ENCODE peak calls at places on chromosome 18, in seven cellular contexts. One of them, this sample, is unnamed.
A peak's percentile ranks its signal among the peaks of the same experiment; 100 is the strongest.

GRCh38 chr18:478679-479078 is 21.8 kb downstream of the COLEC12 start:
- DNase-seq in hippocampal formation: no peak
- DNase-seq in naive B cell: no peak
- DNase-seq in AG10803: peak; percentile 54
- DNase-seq in NCI-H2171 treated with DMSO at 0.1 percent for 48 hours: no peak
- DNase-seq in fibroblast of pulmonary artery: peak; percentile 90
- DNase-seq in NCI-H460: no peak
- DNase-seq in this sample: peak; percentile 70

GRCh38 chr18:42413870-42414269 is 458.8 kb downstream of the PIK3C3 start:
- DNase-seq in fibroblast of pulmonary artery: peak; percentile 11
- DNase-seq in NCI-H2171 treated with DMSO at 0.1 percent for 48 hours: no peak
- DNase-seq in hippocampal formation: no peak
- DNase-seq in NCI-H460: peak; percentile 1
- DNase-seq in AG10803: no peak
- DNase-seq in naive B cell: no peak
- DNase-seq in this sample: no peak

GRCh38 chr18:45197526-45197970 is 417.7 kb upstream of the SLC14A2 start:
- DNase-seq in NCI-H2171 treated with DMSO at 0.1 percent for 48 hours: no peak
- DNase-seq in hippocampal formation: no peak
- DNase-seq in fibroblast of pulmonary artery: peak; percentile 61
- DNase-seq in naive B cell: no peak
- DNase-seq in NCI-H460: peak; percentile 74
- DNase-seq in AG10803: peak; percentile 50
- DNase-seq in this sample: no peak

GRCh38 chr18:32244863-32245262 is 55.0 kb downstream of the MEP1B start:
- DNase-seq in AG10803: no peak
- DNase-seq in NCI-H460: no peak
- DNase-seq in fibroblast of pulmonary artery: no peak
- DNase-seq in NCI-H2171 treated with DMSO at 0.1 percent for 48 hours: no peak
- DNase-seq in naive B cell: no peak
- DNase-seq in hippocampal formation: no peak
- DNase-seq in this sample: no peak

GRCh38 chr18:10131783-10132381 is 218.1 kb downstream of the VAPA start:
- DNase-seq in NCI-H460: no peak
- DNase-seq in NCI-H2171 treated with DMSO at 0.1 percent for 48 hours: peak; percentile 21
- DNase-seq in AG10803: no peak
- DNase-seq in fibroblast of pulmonary artery: no peak
- DNase-seq in naive B cell: no peak
- DNase-seq in hippocampal formation: no peak
- DNase-seq in this sample: no peak

GRCh38 chr18:45588284-45588683 is 27.0 kb upstream of the SLC14A2 start:
- DNase-seq in AG10803: peak; percentile 41
- DNase-seq in fibroblast of pulmonary artery: no peak
- DNase-seq in hippocampal formation: no peak
- DNase-seq in naive B cell: no peak
- DNase-seq in NCI-H2171 treated with DMSO at 0.1 percent for 48 hours: no peak
- DNase-seq in NCI-H460: no peak
- DNase-seq in this sample: peak; percentile 29

GRCh38 chr18:73549236-73549635 is 598.4 kb downstream of the FBXO15 start:
- DNase-seq in naive B cell: no peak
- DNase-seq in NCI-H460: no peak
- DNase-seq in hippocampal formation: no peak
- DNase-seq in NCI-H2171 treated with DMSO at 0.1 percent for 48 hours: no peak
- DNase-seq in AG10803: peak; percentile 41
- DNase-seq in fibroblast of pulmonary artery: no peak
- DNase-seq in this sample: no peak

GRCh38 chr18:23401400-23402347 is 51.4 kb upstream of the RIOK3 start:
- DNase-seq in NCI-H2171 treated with DMSO at 0.1 percent for 48 hours: peak; percentile 31
- DNase-seq in naive B cell: no peak
- DNase-seq in AG10803: peak; percentile 68
- DNase-seq in hippocampal formation: no peak
- DNase-seq in NCI-H460: no peak
- DNase-seq in fibroblast of pulmonary artery: peak; percentile 78
- DNase-seq in this sample: peak; percentile 42

GRCh38 chr18:2655954-2656236 is 369 bp downstream of the SMCHD1 start:
- DNase-seq in NCI-H460: no peak
- DNase-seq in fibroblast of pulmonary artery: no peak
- DNase-seq in NCI-H2171 treated with DMSO at 0.1 percent for 48 hours: no peak
- DNase-seq in naive B cell: no peak
- DNase-seq in AG10803: no peak
- DNase-seq in hippocampal formation: no peak
- DNase-seq in this sample: no peak

GRCh38 chr18:68925268-68925667 is 127.4 kb downstream of the CCDC102B start:
- DNase-seq in AG10803: peak; percentile 3
- DNase-seq in hippocampal formation: no peak
- DNase-seq in naive B cell: no peak
- DNase-seq in fibroblast of pulmonary artery: peak; percentile 11
- DNase-seq in NCI-H460: peak; percentile 3
- DNase-seq in NCI-H2171 treated with DMSO at 0.1 percent for 48 hours: no peak
- DNase-seq in this sample: peak; percentile 45

GRCh38 chr18:77101410-77102245 is 31.0 kb downstream of the MBP start:
- DNase-seq in NCI-H460: peak; percentile 96
- DNase-seq in NCI-H2171 treated with DMSO at 0.1 percent for 48 hours: no peak
- DNase-seq in fibroblast of pulmonary artery: peak; percentile 97
- DNase-seq in AG10803: peak; percentile 96
- DNase-seq in hippocampal formation: no peak
- DNase-seq in naive B cell: peak; percentile 37
- DNase-seq in this sample: peak; percentile 89

This sample was measured in adipocyte.